ENCODE peak calls at places on chromosomes 2 and 18, in five cellular contexts. I, U, B, E and A are unnamed samples.

GRCh38 chr2:29006092-29006985 is 25.2 kb downstream of the TOGARAM2 start:
- DNase-seq in I (peak), U (no peak), B (no peak), E (no peak), A (no peak)

GRCh38 chr2:233311241-233311926 is 3.8 kb downstream of the SAG start:
- DNase-seq in I (no peak), U (no peak), B (no peak), E (no peak), A (no peak)

GRCh38 chr2:2108756-2109155 is 222.3 kb downstream of the MYT1L start:
- DNase-seq in I (no peak), U (no peak), B (no peak), E (no peak), A (no peak)

GRCh38 chr2:214069254-214069653 is 341.6 kb upstream of the VWC2L start:
- DNase-seq in I (peak), U (peak), B (no peak), E (no peak), A (no peak)

GRCh38 chr2:12402440-12403139 is 314.1 kb upstream of the TRIB2 start:
- DNase-seq in I (no peak), U (no peak), B (no peak), E (no peak), A (no peak)

GRCh38 chr2:182649316-182649715 is 66.7 kb upstream of the DNAJC10 start:
- DNase-seq in I (peak), U (peak), B (no peak), E (peak), A (peak)

GRCh38 chr2:176473851-176474250 is 204.6 kb downstream of the MTX2 start:
- DNase-seq in I (no peak), U (no peak), B (no peak), E (no peak), A (no peak)

GRCh38 chr2:61456746-61457420 is 14.0 kb downstream of the USP34 start:
- DNase-seq in I (no peak), U (no peak), B (no peak), E (no peak), A (no peak)

GRCh38 chr2:788227-789032 is 111.2 kb upstream of the TMEM18 start:
- DNase-seq in I (no peak), U (no peak), B (no peak), E (no peak), A (no peak)

GRCh38 chr18:46711444-46711863 is 45.4 kb downstream of the ST8SIA5 start:
- DNase-seq in I (no peak), U (peak), B (no peak), E (no peak), A (no peak)

DNA sequence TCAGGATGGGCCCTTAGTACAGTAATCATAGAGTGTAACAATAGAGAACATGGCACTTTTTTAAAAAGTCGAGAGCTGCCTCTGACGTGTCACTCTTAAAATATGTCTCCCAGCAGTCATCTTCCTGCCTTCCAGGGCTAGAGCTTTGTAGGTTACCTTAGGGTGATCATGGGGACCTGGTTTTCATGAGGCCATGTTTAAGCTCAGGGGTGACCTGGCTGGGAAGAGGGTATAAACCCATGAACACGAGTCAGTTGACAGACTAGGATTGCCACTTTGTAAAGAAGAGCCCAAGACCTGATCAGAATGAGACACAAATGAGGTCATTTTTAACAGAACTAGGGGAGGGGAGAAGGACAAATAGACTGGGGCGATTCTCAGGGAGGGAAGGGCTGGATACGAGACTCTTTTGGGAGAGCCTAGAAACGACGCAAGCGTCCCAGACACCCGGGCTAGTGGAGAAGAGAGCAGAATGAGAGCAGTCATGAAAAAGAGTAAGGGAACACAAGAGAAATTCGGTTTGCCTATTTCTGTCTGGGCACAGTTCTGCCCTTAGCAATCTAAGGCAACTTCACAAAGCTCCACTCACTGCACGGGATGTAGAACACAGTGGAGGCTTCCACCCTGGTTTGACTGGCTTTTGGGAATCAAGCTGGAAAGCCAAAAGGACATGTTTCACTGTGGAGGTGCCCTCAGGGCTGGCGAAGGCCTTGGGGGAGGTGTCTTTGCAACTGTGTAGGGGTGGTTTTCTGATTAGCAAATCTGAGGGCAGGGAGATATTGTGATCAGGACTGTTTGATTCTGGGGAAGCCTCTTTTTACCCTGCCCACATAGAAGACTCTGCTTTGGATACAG is 1.8 kb upstream of the RAB31 start:
- DNase-seq in I (peak), U (peak), B (no peak), E (no peak), A (no peak)
- H2AK5ac ChIP-seq in I (peak), U (peak), B (no peak), E (no peak), A (no peak)

DNA sequence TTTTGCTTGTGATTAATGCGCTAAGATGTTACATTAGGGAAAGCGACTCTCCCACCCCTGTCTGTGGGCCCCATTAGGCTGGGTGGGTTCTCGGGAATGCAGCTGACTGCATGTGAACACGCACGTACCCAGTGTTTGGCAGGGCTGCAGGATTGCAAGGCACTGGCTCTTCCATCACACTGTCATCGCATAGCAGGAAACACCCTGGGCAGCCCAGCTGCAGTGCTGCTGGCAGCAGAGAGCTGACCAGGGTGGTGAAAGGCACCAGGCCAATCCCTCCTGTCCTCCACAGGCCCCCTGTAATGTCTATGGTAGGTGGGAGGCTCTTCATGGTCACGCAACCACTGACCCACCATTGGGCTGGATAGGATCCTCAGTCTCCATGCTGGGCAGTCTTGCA is 34.4 kb upstream of the FZD7 start:
- DNase-seq in I (no peak), U (no peak), B (no peak), E (no peak), A (no peak)
- H2BK12ac ChIP-seq in I (no peak), U (no peak), B (peak), E (peak), A (no peak)

GRCh38 chr2:14520385-14520945 is 112.1 kb upstream of the LRATD1 start:
- DNase-seq in I (no peak), U (no peak), B (no peak), E (no peak), A (no peak)

GRCh38 chr2:14524803-14525080 is 107.8 kb upstream of the LRATD1 start:
- DNase-seq in I (no peak), U (peak), B (no peak), E (no peak), A (no peak)

DNA sequence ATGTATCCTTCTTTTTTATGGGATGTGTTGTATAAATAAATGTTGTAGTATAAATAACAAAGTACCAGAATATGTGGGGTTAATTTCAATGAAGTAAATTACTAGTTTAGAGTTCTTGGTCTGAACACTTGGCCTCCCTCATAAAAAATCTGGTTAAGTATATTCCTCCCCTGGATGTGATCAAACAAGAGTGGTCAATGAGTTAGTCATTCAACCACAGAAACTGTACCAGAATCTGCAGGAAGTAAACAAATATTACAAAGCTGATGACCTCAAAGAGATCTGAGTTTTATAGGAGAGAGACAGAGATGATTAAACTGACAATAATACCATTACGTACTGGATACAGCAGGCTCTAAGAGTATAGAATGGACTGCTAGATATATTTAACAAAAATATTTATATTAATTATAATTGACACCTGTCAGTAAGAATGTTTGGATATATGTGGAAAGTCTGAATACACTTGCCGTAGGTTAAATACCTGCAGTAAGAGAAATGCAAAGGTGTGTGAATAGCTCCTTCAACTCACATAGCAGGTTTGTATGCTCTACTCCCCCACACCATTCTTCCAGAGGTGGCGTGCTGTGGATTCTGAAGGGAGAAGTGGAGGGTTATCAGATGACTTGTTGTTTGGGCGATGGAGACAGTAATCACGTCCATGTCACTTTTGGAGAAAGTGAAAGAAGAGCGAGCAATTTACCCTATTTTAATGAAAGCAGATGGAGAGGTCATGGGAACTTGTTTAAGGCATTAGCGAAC is 108.3 kb upstream of the LRATD1 start:
- DNase-seq in I (peak), U (peak), B (no peak), E (no peak), A (no peak)
- H2AK5ac ChIP-seq in I (no peak), U (no peak), B (no peak), E (no peak), A (no peak)

GRCh38 chr18:9022397-9023170 is 79.9 kb upstream of the NDUFV2 start:
- DNase-seq in I (no peak), U (no peak), B (no peak), E (no peak), A (no peak)
- H2BK12ac ChIP-seq in I (no peak), U (peak), B (no peak), E (no peak), A (no peak)

GRCh38 chr2:97714950-97715652 is 1.7 kb downstream of the ZAP70 start:
- DNase-seq in I (peak), U (no peak), B (no peak), E (no peak), A (no peak)
- H2AK5ac ChIP-seq in I (peak), U (no peak), B (no peak), E (no peak), A (no peak)

GRCh38 chr2:128153786-128154185 is 62.8 kb downstream of the UGGT1 start:
- DNase-seq in I (no peak), U (no peak), B (no peak), E (no peak), A (no peak)
- H2BK12ac ChIP-seq in I (no peak), U (no peak), B (no peak), E (no peak), A (no peak)

GRCh38 chr2:133769036-133769435 is 200.8 kb upstream of the NCKAP5 start:
- DNase-seq in I (no peak), U (no peak), B (no peak), E (no peak), A (no peak)

GRCh38 chr2:133765693-133766092 is 197.4 kb upstream of the NCKAP5 start:
- DNase-seq in I (no peak), U (no peak), B (no peak), E (no peak), A (no peak)

GRCh38 chr2:133773862-133774674 is 205.8 kb upstream of the NCKAP5 start:
- DNase-seq in I (no peak), U (no peak), B (no peak), E (no peak), A (no peak)

GRCh38 chr2:133766164-133766832 is 198.0 kb upstream of the NCKAP5 start:
- DNase-seq in I (no peak), U (no peak), B (no peak), E (no peak), A (no peak)

DNA sequence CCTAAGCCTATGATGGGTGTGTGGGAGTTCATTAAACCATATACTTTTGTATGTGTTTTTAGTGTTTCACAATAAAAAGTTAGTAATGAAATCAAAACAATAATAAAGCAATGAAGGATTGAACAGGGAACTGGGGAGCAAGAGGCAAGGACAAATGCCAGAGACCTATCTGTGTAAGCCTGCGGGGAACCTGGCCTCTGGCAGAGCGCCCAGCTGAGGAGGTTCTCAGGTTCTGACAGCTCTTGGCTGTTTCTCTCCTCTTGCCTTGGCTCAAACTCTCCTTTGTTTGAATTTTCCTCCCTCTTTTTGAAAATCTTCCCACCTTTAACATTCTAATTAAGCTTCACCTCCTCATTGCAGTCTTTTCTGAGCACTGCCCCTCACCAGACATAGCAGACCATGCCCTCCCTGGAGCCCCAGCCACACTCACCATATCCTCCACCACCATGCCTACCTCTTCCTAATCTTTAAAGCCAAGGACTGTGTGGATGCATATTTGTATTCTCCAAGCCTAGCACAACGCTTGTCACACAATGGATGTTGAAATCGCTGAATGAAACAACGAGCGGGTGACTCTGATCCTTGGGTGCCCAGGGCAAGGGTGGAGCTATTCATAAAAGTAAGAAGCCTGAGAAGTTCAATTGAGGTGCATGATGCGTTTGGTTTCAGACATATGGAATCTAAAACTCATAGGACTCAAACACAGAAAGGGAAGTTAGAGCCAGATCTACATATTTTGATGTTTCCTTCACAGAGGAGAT is 200.2 kb upstream of the NCKAP5 start:
- DNase-seq in I (no peak), U (no peak), B (no peak), E (no peak), A (no peak)
- H2AK5ac ChIP-seq in I (no peak), U (no peak), B (no peak), E (no peak), A (no peak)

GRCh38 chr18:3664563-3665178 is 214.7 kb downstream of the TGIF1 start:
- DNase-seq in I (no peak), U (peak), B (no peak), E (peak), A (no peak)

GRCh38 chr18:3663870-3664512 is 214.0 kb downstream of the TGIF1 start:
- DNase-seq in I (no peak), U (no peak), B (no peak), E (no peak), A (no peak)

GRCh38 chr18:3666526-3667254 is 216.7 kb downstream of the TGIF1 start:
- DNase-seq in I (no peak), U (no peak), B (no peak), E (no peak), A (no peak)

GRCh38 chr18:3665780-3666525 is 216.0 kb downstream of the TGIF1 start:
- DNase-seq in I (peak), U (peak), B (peak), E (peak), A (peak)

DNA sequence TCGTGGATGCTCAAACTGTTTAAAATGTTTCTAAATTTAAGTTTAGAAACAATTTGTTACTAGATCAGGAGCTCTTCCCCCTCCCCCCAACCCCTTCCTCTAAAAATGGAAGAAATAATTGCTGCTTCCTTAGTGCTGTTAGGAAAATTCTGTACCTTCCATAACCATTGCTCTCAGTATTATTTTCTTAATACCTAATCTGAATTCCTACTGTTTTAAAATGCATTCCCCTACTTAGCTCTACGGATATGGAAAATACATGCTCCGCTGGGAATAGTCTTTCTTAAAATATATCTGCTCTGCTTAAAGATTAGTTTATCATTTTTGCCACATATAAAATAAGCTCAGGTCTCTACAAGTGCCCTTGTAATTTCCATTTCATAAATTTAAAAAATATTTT is 215.2 kb downstream of the TGIF1 start:
- DNase-seq in I (no peak), U (no peak), B (no peak), E (no peak), A (no peak)
- H2BK12ac ChIP-seq in I (no peak), U (no peak), B (no peak), E (no peak), A (no peak)